ENCODE peak calls at places on chromosomes 3 and 15, in six cellular contexts. One of them, this sample, is unnamed. For H3K4me1, the result is how much of the 10 kb centered on the place peaks cover.

GRCh38 chr3:26623409-26624208 is 1.0 kb downstream of the LRRC3B start:
- DNase-seq in GM12878: no peak
- DNase-seq in H1: no peak
- DNase-seq in HepG2: no peak
- DNase-seq in HCT116: no peak
- DNase-seq in K562: no peak
- DNase-seq in this sample: no peak

GRCh38 chr3:149564079-149564478 is 89.6 kb downstream of the TM4SF4 start:
- DNase-seq in H1: no peak
- DNase-seq in HepG2: no peak
- DNase-seq in GM12878: no peak
- DNase-seq in K562: no peak
- DNase-seq in HCT116: no peak
- DNase-seq in this sample: no peak

GRCh38 chr15:42130246-42130986 is 26.0 kb downstream of the PLA2G4F start:
- DNase-seq in HCT116: no peak
- DNase-seq in K562: no peak
- DNase-seq in HepG2: no peak
- DNase-seq in GM12878: no peak
- DNase-seq in H1: no peak
- DNase-seq in this sample: no peak

GRCh38 chr3:13427662-13428603 is 7.8 kb upstream of the NUP210 start:
- DNase-seq in K562: no peak
- DNase-seq in HCT116: no peak
- DNase-seq in H1: no peak
- DNase-seq in GM12878: no peak
- DNase-seq in HepG2: no peak
- DNase-seq in this sample: no peak

GRCh38 chr3:184781801-184782200 is 30.2 kb upstream of the VPS8 start:
- DNase-seq in HCT116: no peak
- DNase-seq in H1: no peak
- DNase-seq in K562: no peak
- DNase-seq in GM12878: no peak
- DNase-seq in HepG2: no peak
- DNase-seq in this sample: no peak

GRCh38 chr15:97998307-97999071 is 38.0 kb downstream of the ARRDC4 start:
- DNase-seq in HepG2: no peak
- DNase-seq in H1: no peak
- DNase-seq in GM12878: no peak
- DNase-seq in K562: no peak
- DNase-seq in HCT116: no peak
- DNase-seq in this sample: no peak

GRCh38 chr3:78690806-78691205 is 1077.0 kb downstream of the ROBO1 start:
- DNase-seq in HCT116: no peak
- DNase-seq in GM12878: no peak
- DNase-seq in K562: no peak
- DNase-seq in HepG2: no peak
- DNase-seq in H1: no peak
- DNase-seq in this sample: no peak

GRCh38 chr3:55435446-55435845 is 51.7 kb downstream of the WNT5A start:
- DNase-seq in HCT116: no peak
- DNase-seq in K562: no peak
- DNase-seq in GM12878: no peak
- DNase-seq in H1: no peak
- DNase-seq in HepG2: no peak
- DNase-seq in this sample: no peak

GRCh38 chr3:135895106-135895733 is 70.3 kb upstream of the PPP2R3A start:
- DNase-seq in H1: peak
- DNase-seq in K562: peak
- DNase-seq in HCT116: peak
- DNase-seq in HepG2: peak
- DNase-seq in GM12878: peak
- DNase-seq in this sample: peak

GRCh38 chr3:113535898-113536297 is 3.5 kb downstream of the SIDT1 start:
- DNase-seq in HepG2: no peak
- DNase-seq in HCT116: no peak
- DNase-seq in H1: no peak
- DNase-seq in GM12878: no peak
- DNase-seq in K562: peak
- DNase-seq in this sample: no peak

GRCh38 chr15:63226966-63227401 is 37.6 kb downstream of the RAB8B start:
- DNase-seq in HepG2: no peak
- DNase-seq in H1: no peak
- DNase-seq in GM12878: no peak
- DNase-seq in HCT116: no peak
- DNase-seq in K562: peak
- DNase-seq in this sample: no peak

GRCh38 chr15:36908991-36909390 is 191.4 kb downstream of the MEIS2 start:
- DNase-seq in GM12878: no peak
- DNase-seq in HCT116: no peak
- DNase-seq in K562: no peak
- DNase-seq in H1: no peak
- DNase-seq in HepG2: no peak
- DNase-seq in this sample: no peak

GRCh38 chr3:72185549-72186484 is 400.9 kb upstream of the PROK2 start:
- DNase-seq in K562: peak
- DNase-seq in GM12878: no peak
- DNase-seq in HCT116: no peak
- DNase-seq in HepG2: peak
- DNase-seq in H1: no peak
- DNase-seq in this sample: no peak

GRCh38 chr15:41545218-41545617 is 1.2 kb upstream of the RPAP1 start:
- DNase-seq in H1: no peak
- DNase-seq in HepG2: no peak
- DNase-seq in HCT116: no peak
- DNase-seq in K562: no peak
- DNase-seq in GM12878: no peak
- DNase-seq in this sample: no peak

GRCh38 chr15:50183112-50183794 is 1.3 kb downstream of the SLC27A2 start:
- DNase-seq in HepG2: no peak
- DNase-seq in H1: no peak
- DNase-seq in K562: peak
- DNase-seq in HCT116: no peak
- DNase-seq in GM12878: no peak
- DNase-seq in this sample: no peak

GRCh38 chr15:85620321-85621044 is 174.2 kb downstream of the KLHL25 start:
- DNase-seq in K562: no peak
- DNase-seq in HCT116: no peak
- DNase-seq in HepG2: no peak
- DNase-seq in H1: no peak
- DNase-seq in GM12878: no peak
- DNase-seq in this sample: no peak

GRCh38 chr3:146470424-146470990 is 1.1 kb upstream of the PLSCR2 start:
- DNase-seq in H1: no peak
- DNase-seq in HepG2: no peak
- DNase-seq in GM12878: no peak
- DNase-seq in HCT116: no peak
- DNase-seq in K562: no peak
- DNase-seq in this sample: no peak

GRCh38 chr3:57911588-57911987 is 96.6 kb upstream of the FLNB start:
- DNase-seq in GM12878: no peak
- DNase-seq in HepG2: peak
- DNase-seq in K562: no peak
- DNase-seq in HCT116: no peak
- DNase-seq in H1: no peak
- DNase-seq in this sample: no peak

GRCh38 chr15:28111552-28111951 is 12.4 kb upstream of the OCA2 start:
- DNase-seq in K562: no peak
- DNase-seq in H1: no peak
- DNase-seq in HepG2: no peak
- DNase-seq in HCT116: no peak
- DNase-seq in GM12878: no peak
- DNase-seq in this sample: no peak

GRCh38 chr15:70023769-70024491 is 73.8 kb downstream of the TLE3 start:
- DNase-seq in K562: no peak
- DNase-seq in HepG2: no peak
- DNase-seq in GM12878: no peak
- DNase-seq in H1: no peak
- DNase-seq in HCT116: no peak
- DNase-seq in this sample: no peak

GRCh38 chr3:109023656-109024254 is 70.1 kb upstream of the GUCA1C start:
- DNase-seq in K562: peak
- DNase-seq in HepG2: peak
- DNase-seq in HCT116: peak
- DNase-seq in GM12878: peak
- DNase-seq in H1: no peak
- DNase-seq in this sample: peak

GRCh38 chr3:94076055-94076454 is 13.2 kb downstream of the NSUN3 start:
- DNase-seq in K562: no peak
- DNase-seq in GM12878: no peak
- DNase-seq in HepG2: no peak
- DNase-seq in H1: no peak
- DNase-seq in HCT116: no peak
- DNase-seq in this sample: no peak

GRCh38 chr15:76982756-76983155 is 12.2 kb upstream of the PSTPIP1 start:
- DNase-seq in GM12878: no peak
- DNase-seq in K562: no peak
- DNase-seq in HCT116: no peak
- DNase-seq in H1: no peak
- DNase-seq in HepG2: no peak
- DNase-seq in this sample: no peak

GRCh38 chr3:123303976-123304560 is 102.3 kb downstream of the SEC22A start:
- DNase-seq in GM12878: no peak
- DNase-seq in K562: no peak
- DNase-seq in H1: no peak
- DNase-seq in HepG2: no peak
- DNase-seq in HCT116: no peak
- DNase-seq in this sample: no peak

GRCh38 chr3:66504761-66505641 is 4.2 kb upstream of the LRIG1 start:
- DNase-seq in HepG2: no peak
- DNase-seq in HCT116: no peak
- DNase-seq in K562: no peak
- DNase-seq in H1: no peak
- DNase-seq in GM12878: no peak
- DNase-seq in this sample: no peak

GRCh38 chr3:186663351-186664118 is 2.3 kb upstream of the HRG start:
- DNase-seq in HepG2: no peak
- DNase-seq in H1: no peak
- DNase-seq in GM12878: no peak
- DNase-seq in K562: no peak
- DNase-seq in HCT116: no peak
- DNase-seq in this sample: peak

GRCh38 chr3:188097786-188098185 is 56.2 kb upstream of the LPP start:
- DNase-seq in GM12878: no peak
- DNase-seq in HCT116: no peak
- DNase-seq in HepG2: no peak
- DNase-seq in K562: no peak
- DNase-seq in H1: no peak
- DNase-seq in this sample: no peak

GRCh38 chr3:57939776-57940175 is 68.4 kb upstream of the FLNB start:
- DNase-seq in K562: no peak
- DNase-seq in HCT116: no peak
- DNase-seq in GM12878: no peak
- DNase-seq in HepG2: no peak
- DNase-seq in H1: no peak
- DNase-seq in this sample: no peak

GRCh38 chr15:31552482-31553099 is 226.0 kb downstream of the KLF13 start:
- DNase-seq in HepG2: no peak
- DNase-seq in HCT116: no peak
- DNase-seq in H1: no peak
- DNase-seq in K562: no peak
- DNase-seq in GM12878: no peak
- DNase-seq in this sample: no peak

GRCh38 chr3:156024904-156025303 is 95.5 kb upstream of the KCNAB1 start:
- DNase-seq in K562: no peak
- DNase-seq in HepG2: no peak
- DNase-seq in GM12878: no peak
- DNase-seq in H1: no peak
- DNase-seq in HCT116: no peak
- DNase-seq in this sample: no peak

GRCh38 chr3:125608419-125608818 is 13.1 kb upstream of the OSBPL11 start:
- DNase-seq in K562: no peak
- DNase-seq in HCT116: no peak
- DNase-seq in H1: no peak
- DNase-seq in HepG2: no peak
- DNase-seq in GM12878: no peak
- DNase-seq in this sample: no peak

DNA sequence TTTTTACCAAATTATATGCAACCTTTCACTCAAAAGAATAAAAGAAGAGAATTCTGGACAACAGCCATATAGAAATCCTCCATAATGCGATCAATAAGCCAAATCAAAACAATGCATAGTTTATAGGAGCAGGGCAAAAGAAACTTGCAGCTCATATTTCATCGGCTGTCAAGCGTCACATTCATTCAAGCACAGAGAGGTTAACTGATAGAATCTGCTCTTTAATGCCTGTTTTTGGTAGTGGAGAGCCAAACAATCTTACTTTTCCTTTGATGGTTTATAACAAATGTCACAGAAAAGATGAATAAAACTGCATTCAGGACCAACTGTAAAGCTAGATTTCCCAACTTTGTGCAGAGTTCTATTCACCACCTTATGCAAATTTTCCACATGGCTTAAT is 35.4 kb downstream of the PRTG start:
- DNase-seq in K562: no peak
- DNase-seq in H1: no peak
- DNase-seq in HCT116: no peak
- DNase-seq in GM12878: no peak
- DNase-seq in HepG2: no peak
- DNase-seq in this sample: no peak
- H3K4me1 ChIP-seq in K562: under half
- H3K4me1 ChIP-seq in H1: under half
- H3K4me1 ChIP-seq in HCT116: under half
- H3K4me1 ChIP-seq in GM12878: under half
- H3K4me1 ChIP-seq in HepG2: under half
- H3K4me1 ChIP-seq in this sample: under half

DNA sequence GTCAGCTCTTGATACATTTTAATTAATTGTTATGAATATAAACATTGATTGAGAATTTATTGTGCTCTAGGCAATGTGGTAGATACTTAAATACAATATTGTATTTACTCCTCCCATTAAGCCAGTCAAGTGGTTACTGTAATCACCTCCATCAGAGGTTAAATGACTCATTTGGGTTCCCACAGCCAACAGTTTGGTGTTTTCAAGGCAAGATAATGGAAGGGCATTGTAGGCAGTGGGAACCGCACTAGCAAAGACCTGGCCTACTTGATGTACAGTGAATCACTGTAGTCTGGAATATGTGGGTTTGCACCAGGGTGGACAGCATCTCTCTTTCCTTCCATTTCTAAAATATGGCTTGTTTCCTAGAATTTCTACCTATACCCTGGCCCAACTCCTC is 127.4 kb downstream of the EDEM1 start:
- DNase-seq in HCT116: no peak
- DNase-seq in GM12878: no peak
- DNase-seq in K562: no peak
- DNase-seq in H1: no peak
- DNase-seq in HepG2: no peak
- DNase-seq in this sample: no peak
- TF ChIP-seq ZNF274 in HCT116: no peak
- TF ChIP-seq ZNF274 in GM12878: no peak
- TF ChIP-seq ZNF274 in K562: no peak
- TF ChIP-seq ZNF274 in H1: no peak
- TF ChIP-seq ZNF274 in HepG2: no peak
- TF ChIP-seq ZNF274 in this sample: no peak

GRCh38 chr3:37592328-37592727 is 269.4 kb upstream of the CTDSPL start:
- DNase-seq in HepG2: no peak
- DNase-seq in K562: no peak
- DNase-seq in H1: no peak
- DNase-seq in GM12878: no peak
- DNase-seq in HCT116: no peak
- DNase-seq in this sample: no peak
- H3K4me1 ChIP-seq in HepG2: under half
- H3K4me1 ChIP-seq in K562: under half
- H3K4me1 ChIP-seq in H1: under half
- H3K4me1 ChIP-seq in GM12878: under half
- H3K4me1 ChIP-seq in HCT116: under half
- H3K4me1 ChIP-seq in this sample: under half

GRCh38 chr3:112333002-112333385 is at the start of gene CD200:
- DNase-seq in HepG2: no peak
- DNase-seq in HCT116: no peak
- DNase-seq in GM12878: no peak
- DNase-seq in K562: no peak
- DNase-seq in H1: no peak
- DNase-seq in this sample: peak
- TF ChIP-seq ZNF274 in HepG2: no peak
- TF ChIP-seq ZNF274 in HCT116: no peak
- TF ChIP-seq ZNF274 in GM12878: no peak
- TF ChIP-seq ZNF274 in K562: no peak
- TF ChIP-seq ZNF274 in H1: no peak
- TF ChIP-seq ZNF274 in this sample: no peak